ENCODE peak calls at places on chromosomes 16 and 17, in five cellular contexts. M is heart left ventricle, G is AG09309, J is astrocyte of the cerebellum, N is fibroblast of villous mesenchyme. F is an unnamed sample.

GRCh38 chr16:23172549-23172948 is 10.0 kb upstream of the SCNN1G start:
- DNase-seq in M (no peak), G (no peak), J (no peak), N (no peak), F (no peak)

GRCh38 chr16:4922721-4923342 is 14.1 kb downstream of the PPL start:
- DNase-seq in M (no peak), G (no peak), J (no peak), N (no peak), F (no peak)

GRCh38 chr16:85279874-85280545 is 167.7 kb upstream of the CIBAR2 start:
- DNase-seq in M (peak; percentile 80), G (no peak), J (no peak), N (peak; percentile 27), F (no peak)

GRCh38 chr17:28963841-28964240 is 12.5 kb upstream of the PHF12 start:
- DNase-seq in M (peak; percentile 7), G (no peak), J (no peak), N (no peak), F (no peak)

GRCh38 chr17:7235693-7236665 is 1.7 kb upstream of the DVL2 start:
- DNase-seq in M (no peak), G (no peak), J (no peak), N (no peak), F (no peak)

GRCh38 chr17:75516619-75517276 is 420 bp downstream of the TSEN54 start:
- DNase-seq in M (peak; percentile 38), G (no peak), J (no peak), N (no peak), F (no peak)

GRCh38 chr17:55609737-55610201 is 98.5 kb upstream of the SMIM36 start:
- DNase-seq in M (peak; percentile 44), G (no peak), J (no peak), N (peak; percentile 96), F (peak; percentile 30)

GRCh38 chr17:63490858-63491400 is 14.1 kb downstream of the ACE start:
- DNase-seq in M (no peak), G (no peak), J (no peak), N (no peak), F (no peak)

GRCh38 chr16:2178321-2179106 is 17.9 kb downstream of the CASKIN1 start:
- DNase-seq in M (no peak), G (no peak), J (no peak), N (no peak), F (peak; percentile 45)

GRCh38 chr17:46039592-46040186 is 40.6 kb downstream of the STH start:
- DNase-seq in M (peak; percentile 69), G (no peak), J (no peak), N (no peak), F (no peak)

GRCh38 chr17:80842456-80843053 is 149.1 kb upstream of the CHMP6 start:
- DNase-seq in M (no peak), G (no peak), J (no peak), N (no peak), F (no peak)

GRCh38 chr16:19831678-19832077 is 53.0 kb downstream of the GPRC5B start:
- DNase-seq in M (no peak), G (no peak), J (peak; percentile 45), N (peak; percentile 79), F (no peak)

GRCh38 chr16:56625943-56626654 is 518 bp downstream of the MT1E start:
- DNase-seq in M (peak; percentile 77), G (peak; percentile 51), J (peak; percentile 57), N (peak; percentile 81), F (peak; percentile 66)

GRCh38 chr17:20022701-20023100 is 13.5 kb downstream of the SPECC1 start:
- DNase-seq in M (no peak), G (no peak), J (no peak), N (peak; percentile 7), F (no peak)

GRCh38 chr17:57420674-57421392 is 164.5 kb downstream of the MSI2 start:
- DNase-seq in M (no peak), G (no peak), J (no peak), N (no peak), F (peak; percentile 71)

GRCh38 chr17:36920032-36921000 is 17.0 kb upstream of the LHX1 start:
- DNase-seq in M (no peak), G (no peak), J (no peak), N (no peak), F (no peak)

GRCh38 chr17:35257080-35257701 is 14.3 kb downstream of the SLFN5 start:
- DNase-seq in M (no peak), G (no peak), J (peak; percentile 53), N (peak; percentile 56), F (peak; percentile 74)

GRCh38 chr16:67726106-67727034 is 7.3 kb upstream of the GFOD2 start:
- DNase-seq in M (no peak), G (no peak), J (no peak), N (no peak), F (no peak)

GRCh38 chr16:11968577-11968976 is 3.6 kb downstream of the TNFRSF17 start:
- DNase-seq in M (no peak), G (no peak), J (no peak), N (no peak), F (no peak)

GRCh38 chr16:25796239-25796638 is 104.5 kb downstream of the HS3ST4 start:
- DNase-seq in M (no peak), G (no peak), J (no peak), N (no peak), F (no peak)

GRCh38 chr16:66918803-66919568 is at the start of gene CDH16:
- DNase-seq in M (no peak), G (no peak), J (no peak), N (no peak), F (no peak)

GRCh38 chr17:41403409-41404023 is 6.1 kb upstream of the KRT31 start:
- DNase-seq in M (no peak), G (no peak), J (no peak), N (no peak), F (no peak)

GRCh38 chr17:40178660-40179059 is 1.4 kb downstream of the RAPGEFL1 start:
- DNase-seq in M (no peak), G (no peak), J (no peak), N (no peak), F (no peak)

GRCh38 chr17:55567240-55568216 is 56.3 kb upstream of the SMIM36 start:
- DNase-seq in M (peak; percentile 55), G (no peak), J (peak; percentile 4), N (peak; percentile 21), F (no peak)

GRCh38 chr16:29891525-29892457 is 7.6 kb downstream of the SEZ6L2 start:
- DNase-seq in M (no peak), G (no peak), J (no peak), N (no peak), F (no peak)

GRCh38 chr16:86580063-86580797 is 1.9 kb downstream of the FOXL1 start:
- DNase-seq in M (no peak), G (no peak), J (no peak), N (no peak), F (no peak)

GRCh38 chr17:29557085-29557697 is 9.6 kb downstream of the ABHD15 start:
- DNase-seq in M (no peak), G (no peak), J (no peak), N (peak; percentile 45), F (no peak)

GRCh38 chr17:43659823-43660222 is 1.9 kb downstream of the MEOX1 start:
- DNase-seq in M (no peak), G (no peak), J (no peak), N (no peak), F (no peak)

GRCh38 chr17:17213775-17214174 is 7.6 kb upstream of the PLD6 start:
- DNase-seq in M (no peak), G (no peak), J (no peak), N (no peak), F (no peak)

GRCh38 chr16:13958438-13958837 is 38.5 kb downstream of the ERCC4 start:
- DNase-seq in M (no peak), G (no peak), J (no peak), N (peak; percentile 32), F (no peak)

GRCh38 chr17:38867179-38867994 is 2.5 kb upstream of the LASP1 start:
- DNase-seq in M (no peak), G (no peak), J (no peak), N (peak; percentile 74), F (peak; percentile 70)
- TF ChIP-seq CTCF in M (peak; percentile 25), G (no peak), J (peak; percentile 37), N (peak; percentile 28), F (no peak)

DNA sequence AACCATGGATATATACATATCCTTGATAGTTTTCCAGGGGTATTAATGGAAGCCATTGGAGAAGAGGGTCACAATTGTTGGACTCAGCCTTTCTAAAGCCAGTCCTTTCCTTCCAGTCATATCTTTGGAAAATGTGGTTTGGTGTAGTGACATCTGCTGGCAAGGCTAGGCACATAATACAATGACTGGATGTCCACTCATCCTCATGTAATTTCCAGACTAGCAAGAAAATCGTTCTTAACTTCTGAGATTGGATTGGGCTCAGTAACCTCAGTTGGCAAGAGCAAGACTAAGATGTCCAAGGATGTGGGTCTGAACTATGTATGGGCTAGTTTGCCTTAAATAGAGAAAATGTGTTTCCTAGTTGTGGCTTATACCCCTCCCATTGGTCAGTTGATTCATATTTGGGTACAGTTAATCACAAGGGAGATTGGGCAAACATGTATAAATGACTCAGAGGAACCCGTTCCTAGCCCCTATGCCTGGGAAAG is 8.7 kb upstream of the KAT7 start:
- DNase-seq in M (no peak), G (peak; percentile 81), J (peak; percentile 79), N (peak; percentile 81), F (peak; percentile 29)
- TF ChIP-seq CTCF in M (peak; percentile 62), G (peak; percentile 63), J (peak; percentile 55), N (peak; percentile 64), F (peak; percentile 28)

DNA sequence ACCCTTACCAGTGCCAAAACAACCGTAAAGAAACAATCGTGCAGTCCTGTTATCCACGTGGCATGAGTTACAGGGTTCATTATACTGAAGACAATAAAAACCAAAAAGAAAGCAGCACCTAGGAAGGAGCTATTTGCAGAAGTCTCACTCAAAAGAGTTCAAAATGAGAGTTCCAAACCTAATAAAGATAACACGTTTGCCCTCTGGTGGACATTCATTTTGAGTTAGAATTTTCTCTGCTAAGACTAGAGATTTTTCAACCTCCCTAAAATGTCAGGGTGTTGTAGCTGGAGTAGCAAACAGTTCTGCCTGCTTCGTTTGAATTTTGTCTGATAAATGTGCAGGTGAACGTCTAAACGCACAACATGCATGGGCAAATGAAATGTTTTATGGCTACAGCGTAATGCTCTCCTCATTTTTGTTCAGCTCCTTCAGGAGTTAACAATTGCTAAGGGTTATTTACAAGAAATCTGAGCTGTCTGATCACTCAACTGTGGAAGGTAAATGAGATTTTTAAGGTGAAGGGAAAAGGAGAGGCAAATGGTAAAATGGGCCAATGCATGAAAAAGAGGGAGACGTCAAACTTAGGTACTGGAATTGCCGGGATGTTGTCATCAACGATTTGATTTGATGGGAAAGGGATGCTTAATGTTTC is 1067.9 kb upstream of the EEF2KMT start:
- DNase-seq in M (no peak), G (no peak), J (peak; percentile 18), N (no peak), F (no peak)
- TF ChIP-seq CTCF in M (no peak), G (no peak), J (peak; percentile 32), N (no peak), F (no peak)

GRCh38 chr17:9658593-9659211 is 13.4 kb downstream of the USP43 start:
- DNase-seq in M (no peak), G (no peak), J (peak; percentile 76), N (peak; percentile 67), F (peak; percentile 64)
- TF ChIP-seq CTCF in M (no peak), G (no peak), J (no peak), N (no peak), F (no peak)